ENCODE peak calls at places on chromosomes 1 and 21, in ten cellular contexts. L is choroid plexus epithelial cell; H is left ventricle myocardium inferior; S is aorta; Y is fibroblast of pulmonary artery; G is naive thymus-derived CD4-positive, alpha-beta T cell; B is CD8-positive, alpha-beta memory T cell; O is MM.1S; E is SK-N-SH; V is neuronal stem cell. R is an unnamed sample.

GRCh38 chr1:235187316-235187715 is 26.3 kb upstream of the RBM34 start:
- DNase-seq in S (no peak), V (no peak), G (no peak), H (no peak), L (no peak), B (no peak), E (no peak), O (no peak), Y (no peak), R (no peak)

GRCh38 chr1:45930258-45931150 is 127.1 kb downstream of the MAST2 start:
- DNase-seq in E (no peak), G (no peak), H (no peak), V (no peak), S (no peak), Y (no peak), B (no peak), O (no peak), L (no peak), R (no peak)

GRCh38 chr21:36478207-36478701 is 1.7 kb downstream of the CLDN14 start:
- DNase-seq in B (no peak), E (no peak), V (no peak), G (no peak), S (no peak), Y (peak; percentile 80), O (no peak), L (peak; percentile 90), H (no peak), R (no peak)

GRCh38 chr1:205744403-205744802 is 5.6 kb downstream of the NUCKS1 start:
- DNase-seq in Y (no peak), H (no peak), E (no peak), B (no peak), O (no peak), V (no peak), L (no peak), G (no peak), S (no peak), R (no peak)

GRCh38 chr1:68145418-68146126 is 86.8 kb downstream of the WLS start:
- DNase-seq in H (no peak), V (no peak), O (no peak), B (no peak), G (no peak), E (no peak), S (no peak), L (no peak), Y (no peak), R (no peak)

GRCh38 chr1:16267690-16268180 is 30.8 kb upstream of the CPLANE2 start:
- DNase-seq in S (no peak), L (no peak), Y (no peak), H (no peak), E (no peak), B (no peak), O (no peak), V (no peak), G (no peak), R (no peak)

GRCh38 chr1:161193561-161194235 is 5.2 kb downstream of the ADAMTS4 start:
- DNase-seq in B (no peak), O (no peak), Y (no peak), S (peak; percentile 81), G (no peak), L (no peak), E (no peak), H (no peak), V (no peak), R (no peak)

GRCh38 chr1:241990040-241990439 is 8.9 kb downstream of the MAP1LC3C start:
- DNase-seq in G (no peak), Y (peak; percentile 76), O (no peak), E (peak; percentile 66), H (peak; percentile 77), L (peak; percentile 79), S (peak; percentile 81), V (no peak), B (no peak), R (peak; percentile 77)

GRCh38 chr1:41613646-41614592 is 129.4 kb upstream of the EDN2 start:
- DNase-seq in Y (peak; percentile 83), E (peak; percentile 80), L (peak; percentile 73), G (no peak), V (no peak), H (no peak), O (no peak), B (no peak), S (no peak), R (no peak)

GRCh38 chr1:220224033-220224432 is 48.2 kb downstream of the RAB3GAP2 start:
- DNase-seq in E (no peak), H (no peak), Y (no peak), G (no peak), B (no peak), L (no peak), S (no peak), V (no peak), O (no peak), R (no peak)
- H3K4me3 ChIP-seq in E (no peak overlapping the region), H (no peak overlapping the region), Y (no peak overlapping the region), G (no peak overlapping the region), B (no peak overlapping the region), L (no peak overlapping the region), S (no peak overlapping the region), V (no peak overlapping the region), O (no peak overlapping the region), R (no peak overlapping the region)

GRCh38 chr1:151159373-151159772 is 2.9 kb downstream of the TNFAIP8L2 start:
- DNase-seq in V (no peak), O (no peak), H (no peak), G (no peak), B (no peak), Y (no peak), E (no peak), L (no peak), S (peak; percentile 11), R (no peak)

GRCh38 chr1:151157067-151157531 is 650 bp downstream of the TNFAIP8L2 start:
- DNase-seq in L (no peak), V (no peak), B (peak; percentile 71), S (peak; percentile 58), O (no peak), E (no peak), Y (no peak), G (peak; percentile 73), H (no peak), R (no peak)

GRCh38 chr1:151158311-151158710 is 1.9 kb downstream of the TNFAIP8L2 start:
- DNase-seq in H (no peak), Y (no peak), B (no peak), S (peak; percentile 21), E (no peak), L (no peak), V (no peak), G (no peak), O (no peak), R (no peak)

GRCh38 chr1:151158751-151159251 is 2.4 kb downstream of the TNFAIP8L2 start:
- DNase-seq in O (no peak), S (peak; percentile 70), B (no peak), H (no peak), L (no peak), G (no peak), E (no peak), Y (no peak), V (no peak), R (peak; percentile 68)

DNA sequence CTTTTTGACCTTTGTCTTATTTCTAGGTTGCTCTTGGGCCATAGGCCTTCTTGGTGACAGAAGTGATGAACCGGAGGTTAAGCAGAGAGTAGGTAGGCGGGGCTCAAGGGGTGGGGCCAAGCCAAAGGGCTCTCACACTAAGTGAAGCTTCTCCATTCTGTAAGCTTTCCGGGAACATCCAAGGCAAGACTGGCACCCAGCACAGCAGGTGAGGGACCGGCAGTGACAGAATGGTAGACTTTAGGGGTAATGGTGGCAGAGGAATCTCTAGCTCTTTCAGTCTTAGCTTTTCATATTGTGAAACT is at the start of gene TNFAIP8L2:
- DNase-seq in H (peak; percentile 58), L (no peak), O (no peak), V (no peak), S (peak; percentile 76), G (peak; percentile 71), E (no peak), B (peak; percentile 78), Y (no peak), R (peak; percentile 68)
- H3K4me3 ChIP-seq in H (peak within 1 kb of the TSS; percentile 43), L (no peak within 1 kb of the TSS), O (no peak within 1 kb of the TSS), V (no peak within 1 kb of the TSS), S (no peak within 1 kb of the TSS), G (peak within 1 kb of the TSS; percentile 98), E (no peak within 1 kb of the TSS), B (peak within 1 kb of the TSS; percentile 87), Y (no peak within 1 kb of the TSS), R (peak within 1 kb of the TSS; percentile 39)

GRCh38 chr1:207058252-207058651 is 5.2 kb downstream of the PFKFB2 start:
- DNase-seq in Y (no peak), L (no peak), V (no peak), E (no peak), B (no peak), G (no peak), H (peak; percentile 41), S (no peak), O (no peak), R (no peak)

GRCh38 chr1:207056673-207057072 is 3.6 kb downstream of the PFKFB2 start:
- DNase-seq in E (no peak), H (no peak), B (no peak), G (no peak), O (no peak), L (no peak), S (no peak), Y (no peak), V (no peak), R (no peak)

GRCh38 chr1:207054476-207054875 is 1.4 kb downstream of the PFKFB2 start:
- DNase-seq in H (no peak), S (no peak), V (no peak), B (no peak), L (no peak), G (no peak), Y (no peak), O (peak; percentile 35), E (no peak), R (no peak)

GRCh38 chr1:207052736-207053545 is at the start of gene PFKFB2:
- DNase-seq in L (peak; percentile 98), O (peak; percentile 98), B (peak; percentile 94), S (peak; percentile 99), G (peak; percentile 96), H (peak; percentile 97), Y (peak; percentile 96), V (peak; percentile 96), E (peak; percentile 93), R (peak; percentile 97)

GRCh38 chr1:207055386-207056001 is 2.4 kb downstream of the PFKFB2 start:
- DNase-seq in L (no peak), H (no peak), S (no peak), B (no peak), V (no peak), G (no peak), Y (no peak), E (no peak), O (no peak), R (no peak)
- H3K4me3 ChIP-seq in L (no peak overlapping the region), H (peak overlapping the region; percentile 84), S (no peak overlapping the region), B (no peak overlapping the region), V (no peak overlapping the region), G (no peak overlapping the region), Y (no peak overlapping the region), E (no peak overlapping the region), O (no peak overlapping the region), R (no peak overlapping the region)

GRCh38 chr1:56248138-56248537 is 331.2 kb downstream of the PLPP3 start:
- DNase-seq in G (no peak), B (no peak), S (no peak), E (no peak), H (no peak), V (no peak), O (no peak), L (no peak), Y (no peak), R (no peak)

GRCh38 chr1:56250809-56251208 is 328.6 kb downstream of the PLPP3 start:
- DNase-seq in V (no peak), S (no peak), B (no peak), O (no peak), L (no peak), Y (no peak), H (no peak), G (no peak), E (no peak), R (no peak)

GRCh38 chr1:56249244-56249643 is 330.1 kb downstream of the PLPP3 start:
- DNase-seq in G (no peak), V (no peak), L (no peak), S (no peak), Y (no peak), B (no peak), O (no peak), H (peak; percentile 18), E (no peak), R (no peak)
- H3K4me3 ChIP-seq in G (no peak overlapping the region), V (no peak overlapping the region), L (no peak overlapping the region), S (no peak overlapping the region), Y (no peak overlapping the region), B (no peak overlapping the region), O (no peak overlapping the region), H (no peak overlapping the region), E (no peak overlapping the region), R (no peak overlapping the region)